ENCODE peak calls at places on chromosome 20, in six cellular contexts. One of them, this sample, is unnamed.

GRCh38 chr20:57432874-57433491 is 41.8 kb downstream of the RBM38 start:
- DNase-seq in GM04503: no peak
- DNase-seq in NCI-H748 treated with DMSO at 0.1 percent for 48 hours: no peak
- DNase-seq in NCI-H69: no peak
- DNase-seq in NCI-H524 treated with DMSO at 0.1 percent for 48 hours: no peak
- DNase-seq in AG04450: no peak
- DNase-seq in this sample: no peak

GRCh38 chr20:61385316-61385715 is 133.3 kb downstream of the CDH4 start:
- DNase-seq in NCI-H69: no peak
- DNase-seq in NCI-H748 treated with DMSO at 0.1 percent for 48 hours: no peak
- DNase-seq in AG04450: no peak
- DNase-seq in GM04503: no peak
- DNase-seq in NCI-H524 treated with DMSO at 0.1 percent for 48 hours: no peak
- DNase-seq in this sample: no peak

GRCh38 chr20:1646975-1647431 is 10.6 kb downstream of the SIRPG start:
- DNase-seq in AG04450: no peak
- DNase-seq in NCI-H748 treated with DMSO at 0.1 percent for 48 hours: no peak
- DNase-seq in NCI-H524 treated with DMSO at 0.1 percent for 48 hours: no peak
- DNase-seq in NCI-H69: no peak
- DNase-seq in GM04503: no peak
- DNase-seq in this sample: no peak

GRCh38 chr20:57211949-57212889 is 54.2 kb downstream of the BMP7 start:
- DNase-seq in NCI-H69: peak
- DNase-seq in NCI-H524 treated with DMSO at 0.1 percent for 48 hours: no peak
- DNase-seq in GM04503: no peak
- DNase-seq in NCI-H748 treated with DMSO at 0.1 percent for 48 hours: no peak
- DNase-seq in AG04450: peak
- DNase-seq in this sample: no peak

GRCh38 chr20:17635320-17635673 is 46.7 kb downstream of the RRBP1 start:
- DNase-seq in NCI-H69: no peak
- DNase-seq in GM04503: no peak
- DNase-seq in NCI-H748 treated with DMSO at 0.1 percent for 48 hours: no peak
- DNase-seq in NCI-H524 treated with DMSO at 0.1 percent for 48 hours: no peak
- DNase-seq in AG04450: no peak
- DNase-seq in this sample: no peak

GRCh38 chr20:62120990-62121775 is 1.1 kb upstream of the LSM14B start:
- DNase-seq in NCI-H748 treated with DMSO at 0.1 percent for 48 hours: no peak
- DNase-seq in GM04503: no peak
- DNase-seq in NCI-H524 treated with DMSO at 0.1 percent for 48 hours: no peak
- DNase-seq in AG04450: no peak
- DNase-seq in NCI-H69: no peak
- DNase-seq in this sample: no peak

GRCh38 chr20:14992071-14992654 is 654.8 kb upstream of the FLRT3 start:
- DNase-seq in AG04450: no peak
- DNase-seq in NCI-H748 treated with DMSO at 0.1 percent for 48 hours: no peak
- DNase-seq in GM04503: peak
- DNase-seq in NCI-H69: peak
- DNase-seq in NCI-H524 treated with DMSO at 0.1 percent for 48 hours: no peak
- DNase-seq in this sample: no peak

GRCh38 chr20:61686081-61686936 is 379.4 kb downstream of the TAF4 start:
- DNase-seq in AG04450: no peak
- DNase-seq in NCI-H69: no peak
- DNase-seq in NCI-H748 treated with DMSO at 0.1 percent for 48 hours: no peak
- DNase-seq in NCI-H524 treated with DMSO at 0.1 percent for 48 hours: no peak
- DNase-seq in GM04503: no peak
- DNase-seq in this sample: no peak

GRCh38 chr20:45297786-45298497 is 8.7 kb upstream of the RBPJL start:
- DNase-seq in NCI-H69: no peak
- DNase-seq in NCI-H748 treated with DMSO at 0.1 percent for 48 hours: no peak
- DNase-seq in NCI-H524 treated with DMSO at 0.1 percent for 48 hours: no peak
- DNase-seq in AG04450: no peak
- DNase-seq in GM04503: no peak
- DNase-seq in this sample: no peak

GRCh38 chr20:62008643-62009183 is 57.0 kb downstream of the TAF4 start:
- DNase-seq in NCI-H524 treated with DMSO at 0.1 percent for 48 hours: no peak
- DNase-seq in NCI-H748 treated with DMSO at 0.1 percent for 48 hours: no peak
- DNase-seq in NCI-H69: no peak
- DNase-seq in GM04503: no peak
- DNase-seq in AG04450: no peak
- DNase-seq in this sample: no peak

GRCh38 chr20:673606-674005 is 2.0 kb downstream of the SCRT2 start:
- DNase-seq in NCI-H69: no peak
- DNase-seq in AG04450: no peak
- DNase-seq in NCI-H524 treated with DMSO at 0.1 percent for 48 hours: no peak
- DNase-seq in NCI-H748 treated with DMSO at 0.1 percent for 48 hours: no peak
- DNase-seq in GM04503: no peak
- DNase-seq in this sample: no peak

GRCh38 chr20:4135385-4136077 is 120.2 kb upstream of the RNF24 start:
- DNase-seq in NCI-H748 treated with DMSO at 0.1 percent for 48 hours: no peak
- DNase-seq in GM04503: peak
- DNase-seq in NCI-H524 treated with DMSO at 0.1 percent for 48 hours: no peak
- DNase-seq in NCI-H69: peak
- DNase-seq in AG04450: peak
- DNase-seq in this sample: no peak

GRCh38 chr20:36519944-36520343 is 21.4 kb upstream of the MYL9 start:
- DNase-seq in NCI-H748 treated with DMSO at 0.1 percent for 48 hours: no peak
- DNase-seq in NCI-H524 treated with DMSO at 0.1 percent for 48 hours: no peak
- DNase-seq in AG04450: no peak
- DNase-seq in NCI-H69: no peak
- DNase-seq in GM04503: no peak
- DNase-seq in this sample: no peak

GRCh38 chr20:41650221-41650948 is 32.2 kb upstream of the CHD6 start:
- DNase-seq in NCI-H748 treated with DMSO at 0.1 percent for 48 hours: peak
- DNase-seq in NCI-H524 treated with DMSO at 0.1 percent for 48 hours: peak
- DNase-seq in AG04450: no peak
- DNase-seq in GM04503: no peak
- DNase-seq in NCI-H69: peak
- DNase-seq in this sample: peak

GRCh38 chr20:20231528-20232298 is 136.2 kb upstream of the INSM1 start:
- DNase-seq in NCI-H748 treated with DMSO at 0.1 percent for 48 hours: no peak
- DNase-seq in GM04503: no peak
- DNase-seq in AG04450: no peak
- DNase-seq in NCI-H524 treated with DMSO at 0.1 percent for 48 hours: no peak
- DNase-seq in NCI-H69: peak
- DNase-seq in this sample: no peak

GRCh38 chr20:23341073-23341472 is 9.5 kb upstream of the NXT1 start:
- DNase-seq in NCI-H748 treated with DMSO at 0.1 percent for 48 hours: no peak
- DNase-seq in GM04503: no peak
- DNase-seq in AG04450: no peak
- DNase-seq in NCI-H69: no peak
- DNase-seq in NCI-H524 treated with DMSO at 0.1 percent for 48 hours: no peak
- DNase-seq in this sample: no peak

GRCh38 chr20:58712116-58712822 is 19.7 kb downstream of the NPEPL1 start:
- DNase-seq in NCI-H69: no peak
- DNase-seq in NCI-H524 treated with DMSO at 0.1 percent for 48 hours: no peak
- DNase-seq in AG04450: no peak
- DNase-seq in GM04503: no peak
- DNase-seq in NCI-H748 treated with DMSO at 0.1 percent for 48 hours: no peak
- DNase-seq in this sample: no peak

GRCh38 chr20:42779216-42779615 is 410.5 kb downstream of the PTPRT start:
- DNase-seq in AG04450: no peak
- DNase-seq in NCI-H524 treated with DMSO at 0.1 percent for 48 hours: no peak
- DNase-seq in NCI-H748 treated with DMSO at 0.1 percent for 48 hours: no peak
- DNase-seq in NCI-H69: peak
- DNase-seq in GM04503: no peak
- DNase-seq in this sample: peak

GRCh38 chr20:3815703-3816315 is 4.5 kb upstream of the AP5S1 start:
- DNase-seq in AG04450: no peak
- DNase-seq in NCI-H748 treated with DMSO at 0.1 percent for 48 hours: no peak
- DNase-seq in NCI-H524 treated with DMSO at 0.1 percent for 48 hours: no peak
- DNase-seq in NCI-H69: no peak
- DNase-seq in GM04503: no peak
- DNase-seq in this sample: no peak

GRCh38 chr20:63029358-63030121 is 22.8 kb upstream of the BHLHE23 start:
- DNase-seq in NCI-H748 treated with DMSO at 0.1 percent for 48 hours: no peak
- DNase-seq in GM04503: no peak
- DNase-seq in NCI-H524 treated with DMSO at 0.1 percent for 48 hours: no peak
- DNase-seq in NCI-H69: peak
- DNase-seq in AG04450: no peak
- DNase-seq in this sample: no peak

GRCh38 chr20:35451295-35451694 is 4.1 kb upstream of the CEP250 start:
- DNase-seq in NCI-H524 treated with DMSO at 0.1 percent for 48 hours: no peak
- DNase-seq in AG04450: no peak
- DNase-seq in NCI-H69: peak
- DNase-seq in NCI-H748 treated with DMSO at 0.1 percent for 48 hours: no peak
- DNase-seq in GM04503: no peak
- DNase-seq in this sample: no peak